ENCODE peak calls at places on chromosomes 2 and 18, in ten cellular contexts. I, R, Q, K, G, U, L, S, B and E are unnamed samples.

GRCh38 chr2:239928457-239929350 is 96.4 kb downstream of the NDUFA10 start:
- DNase-seq in S (no peak), K (no peak), G (peak), U (no peak), B (peak), I (no peak), R (no peak), Q (no peak), L (no peak), E (no peak)

GRCh38 chr18:22469061-22469689 is 51.5 kb upstream of the CTAGE1 start:
- DNase-seq in S (no peak), B (no peak), I (peak), L (peak), G (no peak), U (no peak), R (no peak), K (no peak), Q (no peak), E (no peak)

GRCh38 chr2:18987592-18988073 is 370.8 kb downstream of the OSR1 start:
- DNase-seq in Q (peak), I (peak), K (peak), L (peak), B (no peak), R (no peak), U (no peak), G (no peak), S (peak), E (no peak)

GRCh38 chr2:88350641-88351601 is 101.6 kb downstream of the FOXI3 start:
- DNase-seq in L (peak), Q (peak), R (peak), S (peak), U (peak), G (peak), I (no peak), K (no peak), B (peak), E (peak)

GRCh38 chr2:200319587-200320337 is 13.3 kb downstream of the SPATS2L start:
- DNase-seq in Q (no peak), S (peak), R (no peak), U (no peak), I (peak), K (no peak), B (no peak), G (no peak), L (peak), E (no peak)

GRCh38 chr18:7413906-7414305 is 153.2 kb upstream of the PTPRM start:
- DNase-seq in L (peak), U (no peak), Q (no peak), R (no peak), S (no peak), I (no peak), K (no peak), G (no peak), B (no peak), E (no peak)

GRCh38 chr2:15337996-15338666 is 223.0 kb downstream of the NBAS start:
- DNase-seq in B (no peak), U (no peak), G (no peak), K (no peak), L (no peak), I (no peak), Q (no peak), R (no peak), S (no peak), E (no peak)

GRCh38 chr2:237625777-237626176 is 1.6 kb upstream of the LRRFIP1 start:
- DNase-seq in S (no peak), G (no peak), Q (no peak), R (peak), L (no peak), K (no peak), B (no peak), U (no peak), I (no peak), E (no peak)

GRCh38 chr2:59691518-59692190 is 861.8 kb downstream of the BCL11A start:
- DNase-seq in G (no peak), K (no peak), B (no peak), U (no peak), R (no peak), L (no peak), Q (no peak), I (no peak), S (no peak), E (no peak)

GRCh38 chr2:201129044-201129505 is 13.1 kb downstream of the CFLAR start:
- DNase-seq in U (no peak), Q (no peak), R (peak), L (peak), B (no peak), G (no peak), S (no peak), K (peak), I (peak), E (no peak)

GRCh38 chr18:595571-595970 is 1.2 kb upstream of the CLUL1 start:
- DNase-seq in Q (no peak), S (no peak), R (no peak), L (no peak), K (no peak), G (no peak), U (no peak), I (no peak), B (no peak), E (no peak)

GRCh38 chr2:59012234-59012633 is 771.1 kb upstream of the FANCL start:
- DNase-seq in I (no peak), L (no peak), S (no peak), R (no peak), B (no peak), G (no peak), Q (no peak), U (no peak), K (no peak), E (no peak)

GRCh38 chr2:14316594-14316993 is 315.9 kb upstream of the LRATD1 start:
- DNase-seq in K (no peak), L (no peak), B (no peak), I (no peak), S (no peak), Q (no peak), U (no peak), R (no peak), G (no peak), E (no peak)

GRCh38 chr18:28459587-28459986 is 282.7 kb upstream of the CDH2 start:
- DNase-seq in R (no peak), G (no peak), K (no peak), U (no peak), B (no peak), Q (no peak), I (no peak), S (no peak), L (peak), E (no peak)

GRCh38 chr2:134253804-134254203 is at the start of gene MGAT5:
- DNase-seq in K (no peak), B (no peak), U (no peak), Q (no peak), L (no peak), G (no peak), S (no peak), I (no peak), R (no peak), E (no peak)

GRCh38 chr2:173657996-173658717 is 303.5 kb downstream of the CDCA7 start:
- DNase-seq in U (no peak), I (peak), L (peak), G (no peak), K (peak), S (peak), Q (no peak), R (no peak), B (no peak), E (no peak)

GRCh38 chr2:111898703-111899514 is 502 bp downstream of the MERTK start:
- DNase-seq in I (peak), L (no peak), G (no peak), S (no peak), B (peak), Q (peak), U (no peak), K (no peak), R (peak), E (peak)

GRCh38 chr2:111896007-111896406 is 2.4 kb upstream of the MERTK start:
- DNase-seq in K (no peak), I (no peak), U (no peak), L (no peak), B (no peak), R (no peak), Q (no peak), S (no peak), G (no peak), E (no peak)

GRCh38 chr2:111897630-111897923 is 830 bp upstream of the MERTK start:
- DNase-seq in U (no peak), G (no peak), I (peak), L (no peak), R (no peak), Q (no peak), B (no peak), S (no peak), K (no peak), E (no peak)

GRCh38 chr2:111896576-111896975 is 1.8 kb upstream of the MERTK start:
- DNase-seq in S (no peak), K (no peak), G (no peak), L (no peak), I (no peak), U (no peak), Q (no peak), R (no peak), B (no peak), E (no peak)

DNA sequence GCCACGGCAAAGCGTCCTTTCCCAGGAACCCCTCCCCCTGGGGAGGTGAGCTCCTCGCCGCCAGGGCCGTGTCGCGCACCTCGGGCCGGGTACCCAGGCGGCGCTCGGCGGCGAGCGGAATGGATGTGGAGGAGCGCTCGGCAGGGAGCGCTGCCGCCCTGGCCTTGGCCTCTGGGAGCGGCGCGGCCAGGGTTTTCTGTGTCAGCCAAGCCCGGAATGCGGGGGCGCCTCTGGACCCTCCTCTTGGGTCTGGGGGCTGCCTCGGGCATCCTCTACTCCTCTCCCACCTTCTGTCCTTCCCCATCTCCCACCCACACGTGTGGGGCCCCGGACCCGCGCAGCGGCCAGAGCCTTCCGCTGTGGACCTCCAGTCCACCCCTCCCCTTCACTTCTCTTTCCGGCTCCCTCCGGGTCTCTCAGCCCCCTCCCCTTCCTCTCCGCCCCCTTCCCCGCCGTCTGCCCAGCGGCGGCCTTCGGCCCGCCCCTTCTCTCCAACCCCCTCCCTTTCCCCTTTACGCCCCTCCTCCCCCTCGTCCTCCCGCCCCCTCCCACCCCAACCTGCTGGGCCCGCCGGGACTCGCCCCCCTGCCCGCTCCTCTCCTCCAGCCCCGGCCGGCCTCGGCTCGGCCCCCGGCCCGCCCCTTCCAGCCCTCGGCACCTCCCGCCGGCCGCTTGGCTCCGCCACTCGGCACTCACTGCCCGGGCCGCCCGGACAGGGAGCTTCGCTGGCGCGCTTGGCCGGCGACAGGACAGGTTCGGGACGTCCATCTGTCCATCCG is at the start of gene MERTK:
- DNase-seq in G (peak), K (peak), Q (peak), R (peak), I (peak), U (no peak), S (peak), L (peak), B (peak), E (peak)
- TF ChIP-seq CTCF in G (peak), K (peak), Q (peak), R (peak), I (peak), U (peak), S (peak), L (peak), B (peak), E (peak)

GRCh38 chr2:157305713-157306110 is 19.9 kb downstream of the ERMN start:
- DNase-seq in B (no peak), L (no peak), U (no peak), K (no peak), I (no peak), Q (no peak), R (no peak), S (no peak), G (no peak), E (no peak)

GRCh38 chr2:157302492-157303099 is 23.0 kb downstream of the ERMN start:
- DNase-seq in U (no peak), R (peak), S (peak), I (peak), B (peak), K (peak), G (peak), L (peak), Q (no peak), E (no peak)

GRCh38 chr2:157304811-157305712 is 20.6 kb downstream of the ERMN start:
- DNase-seq in B (peak), L (peak), R (no peak), S (peak), K (peak), G (peak), Q (no peak), U (no peak), I (peak), E (no peak)

GRCh38 chr2:157303612-157304011 is 22.0 kb downstream of the ERMN start:
- DNase-seq in S (no peak), B (no peak), I (no peak), K (no peak), R (no peak), G (no peak), U (no peak), L (no peak), Q (no peak), E (no peak)

DNA sequence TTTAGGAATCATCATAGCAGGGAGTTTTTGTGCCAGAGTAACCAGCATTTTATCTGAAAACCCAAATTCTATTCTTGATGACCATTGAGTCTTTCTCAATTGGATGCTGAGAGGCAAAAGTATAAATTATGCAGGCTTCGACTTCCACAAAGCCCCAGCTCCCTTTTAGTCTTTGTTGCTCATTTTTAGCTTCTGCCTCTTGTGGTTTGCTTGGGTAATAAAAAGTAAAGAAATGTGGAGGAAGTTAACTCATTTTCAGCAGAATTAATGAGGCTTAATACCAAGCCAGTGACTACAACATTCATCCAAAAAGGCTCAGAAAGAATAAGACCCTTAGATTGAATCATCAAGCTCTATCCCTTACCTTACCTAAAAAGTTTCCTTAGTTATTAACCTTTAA is 18.6 kb downstream of the ERMN start:
- DNase-seq in G (no peak), K (no peak), R (no peak), Q (no peak), I (peak), S (no peak), U (no peak), B (no peak), L (no peak), E (no peak)
- TF ChIP-seq CTCF in G (no peak), K (peak), R (peak), Q (no peak), I (peak), S (peak), U (peak), B (peak), L (peak), E (peak)

GRCh38 chr2:189421644-189422043 is 19.6 kb upstream of the WDR75 start:
- DNase-seq in U (no peak), K (no peak), B (no peak), L (peak), I (peak), R (no peak), Q (no peak), G (no peak), S (peak), E (no peak)
- TF ChIP-seq CTCF in U (no peak), K (peak), B (no peak), L (peak), I (peak), R (no peak), Q (no peak), G (no peak), S (peak), E (no peak)

DNA sequence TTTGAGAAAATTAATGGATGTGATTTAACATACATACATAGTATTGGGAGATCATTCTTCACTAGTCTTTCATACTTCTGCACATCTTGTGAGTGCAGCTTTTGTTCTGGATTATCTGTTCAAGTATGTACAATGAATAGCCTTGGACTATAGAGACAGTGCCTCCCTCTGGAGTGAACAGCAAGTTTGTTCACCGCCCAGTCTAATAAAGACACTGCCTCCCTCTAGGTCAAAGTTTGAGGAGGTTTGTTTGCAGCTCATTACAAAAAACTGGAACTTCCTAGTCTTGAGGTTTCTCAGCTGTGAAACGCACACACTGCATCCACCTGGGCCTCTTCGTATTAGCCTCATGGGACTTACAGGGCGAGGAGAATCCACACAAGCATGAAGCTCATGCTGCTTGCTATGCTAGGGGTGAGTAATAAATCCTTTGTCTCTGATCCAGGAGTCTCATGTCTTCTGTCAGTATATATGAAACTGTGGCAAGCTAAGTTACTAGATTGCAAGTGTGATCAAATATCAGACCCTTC is 26.0 kb upstream of the LAPTM4A start:
- DNase-seq in Q (no peak), B (no peak), G (no peak), L (no peak), S (no peak), U (no peak), I (no peak), R (no peak), K (no peak), E (no peak)
- TF ChIP-seq CTCF in Q (no peak), B (no peak), G (no peak), L (no peak), S (no peak), U (no peak), I (no peak), R (no peak), K (no peak), E (no peak)

GRCh38 chr2:160275646-160276045 is 75.6 kb upstream of the ITGB6 start:
- DNase-seq in U (no peak), S (no peak), R (no peak), I (no peak), B (no peak), Q (no peak), L (no peak), G (no peak), K (no peak), E (no peak)
- TF ChIP-seq CTCF in U (no peak), S (no peak), R (no peak), I (no peak), B (no peak), Q (no peak), L (no peak), G (no peak), K (no peak), E (no peak)

GRCh38 chr2:187169864-187170263 is 278.2 kb downstream of the CALCRL start:
- DNase-seq in U (no peak), K (no peak), S (no peak), G (no peak), L (no peak), Q (no peak), B (no peak), I (no peak), R (no peak), E (no peak)

GRCh38 chr2:187171318-187171717 is 276.7 kb downstream of the CALCRL start:
- DNase-seq in R (no peak), B (no peak), I (no peak), U (no peak), K (no peak), G (no peak), S (no peak), L (no peak), Q (no peak), E (no peak)

GRCh38 chr2:187177253-187177652 is 270.8 kb downstream of the CALCRL start:
- DNase-seq in L (no peak), Q (no peak), S (no peak), R (no peak), U (no peak), B (no peak), I (no peak), G (no peak), K (no peak), E (no peak)

GRCh38 chr2:187169108-187169713 is 278.8 kb downstream of the CALCRL start:
- DNase-seq in K (no peak), B (no peak), R (peak), U (no peak), S (no peak), G (no peak), L (peak), I (peak), Q (no peak), E (no peak)

DNA sequence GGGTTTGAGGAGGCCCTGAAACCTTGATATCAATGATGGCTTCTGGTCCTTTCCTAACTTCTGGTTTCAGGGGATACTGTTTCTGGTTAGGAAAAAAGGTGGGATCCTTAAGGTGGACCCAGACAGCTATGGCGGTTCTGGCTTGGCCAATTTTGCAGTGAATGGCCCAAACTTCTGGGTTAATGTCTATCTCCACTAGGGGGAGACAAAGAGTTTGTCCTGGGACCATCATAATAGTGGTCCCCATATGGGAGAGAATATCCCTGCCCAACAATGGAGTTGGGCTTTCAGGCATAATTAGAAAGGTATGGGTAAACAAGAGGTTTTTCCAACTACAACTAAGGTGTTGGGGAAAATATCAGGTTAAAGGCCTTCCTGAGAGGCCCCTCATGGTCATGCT is 273.5 kb downstream of the CALCRL start:
- DNase-seq in G (no peak), I (no peak), S (no peak), Q (no peak), L (peak), R (no peak), U (no peak), K (no peak), B (no peak), E (no peak)
- TF ChIP-seq CTCF in G (peak), I (peak), S (peak), Q (peak), L (peak), R (peak), U (peak), K (peak), B (peak), E (peak)

GRCh38 chr2:112542974-112543760 is 902 bp downstream of the POLR1B start:
- DNase-seq in S (peak), L (peak), U (no peak), Q (no peak), R (peak), B (peak), G (peak), I (peak), K (no peak), E (no peak)
- TF ChIP-seq CTCF in S (peak), L (peak), U (no peak), Q (no peak), R (no peak), B (no peak), G (no peak), I (no peak), K (no peak), E (no peak)